ENCODE peak calls at places on chromosomes 2 and 18, in eight cellular contexts. J, A, U, K, Y, P, X and G are unnamed samples.

GRCh38 chr2:120486946-120487345 is 141.0 kb downstream of the INHBB start:
- DNase-seq in A (no peak), X (no peak), Y (peak; percentile 18), J (no peak), U (no peak), P (no peak), K (no peak), G (no peak)

GRCh38 chr2:30665761-30666306 is 141.4 kb downstream of the CAPN13 start:
- DNase-seq in Y (no peak), P (no peak), X (no peak), U (no peak), K (no peak), J (no peak), A (no peak), G (no peak)

GRCh38 chr18:14925281-14925709 is 177.3 kb downstream of the ANKRD30B start:
- DNase-seq in P (no peak), U (no peak), X (no peak), J (no peak), K (no peak), A (no peak), Y (no peak), G (no peak)

GRCh38 chr2:168758970-168759820 is 43.2 kb upstream of the NOSTRIN start:
- DNase-seq in U (no peak), X (peak; percentile 16), J (peak; percentile 11), A (no peak), K (peak; percentile 66), Y (peak; percentile 17), P (peak; percentile 20), G (peak; percentile 34)

GRCh38 chr2:169141713-169142352 is 72.5 kb downstream of the DHRS9 start:
- DNase-seq in X (peak; percentile 7), U (peak; percentile 12), P (peak; percentile 57), A (peak; percentile 72), Y (peak; percentile 80), J (peak; percentile 13), K (peak; percentile 53), G (peak; percentile 50)

GRCh38 chr18:42442661-42443060 is 487.6 kb downstream of the PIK3C3 start:
- DNase-seq in P (no peak), Y (no peak), J (no peak), U (no peak), A (no peak), X (no peak), K (no peak), G (no peak)

GRCh38 chr2:146642066-146642465 is 1202.8 kb upstream of the ACVR2A start:
- DNase-seq in A (no peak), K (no peak), U (no peak), P (no peak), J (no peak), X (no peak), Y (peak; percentile 60), G (no peak)

GRCh38 chr18:9683418-9684396 is 24.4 kb upstream of the RAB31 start:
- DNase-seq in X (no peak), A (no peak), Y (peak; percentile 47), K (peak; percentile 78), J (no peak), U (no peak), P (peak; percentile 79), G (no peak)

GRCh38 chr18:13629841-13630747 is 96.3 kb downstream of the FAM210A start:
- DNase-seq in X (peak; percentile 48), K (peak; percentile 96), J (peak; percentile 22), A (peak; percentile 48), P (peak; percentile 71), U (no peak), Y (peak; percentile 60), G (peak; percentile 80)